ENCODE peak calls at places on chromosomes 7 and 10, in six cellular contexts. One of them, this sample, is unnamed.

GRCh38 chr7:31443457-31443856 is 70.4 kb upstream of the ITPRID1 start:
- DNase-seq in HepG2: peak
- DNase-seq in IMR-90: peak
- DNase-seq in GM12878: peak
- DNase-seq in K562: peak
- DNase-seq in A549: peak
- DNase-seq in this sample: peak

GRCh38 chr10:88195841-88196240 is 332.4 kb downstream of the PTEN start:
- DNase-seq in GM12878: no peak
- DNase-seq in HepG2: no peak
- DNase-seq in IMR-90: no peak
- DNase-seq in K562: no peak
- DNase-seq in A549: no peak
- DNase-seq in this sample: no peak

GRCh38 chr7:30308392-30308791 is 24.0 kb downstream of the ZNRF2 start:
- DNase-seq in A549: no peak
- DNase-seq in HepG2: no peak
- DNase-seq in K562: no peak
- DNase-seq in GM12878: no peak
- DNase-seq in IMR-90: peak
- DNase-seq in this sample: no peak

GRCh38 chr7:70392282-70392681 is 739.7 kb upstream of the GALNT17 start:
- DNase-seq in A549: no peak
- DNase-seq in GM12878: no peak
- DNase-seq in K562: no peak
- DNase-seq in IMR-90: no peak
- DNase-seq in HepG2: no peak
- DNase-seq in this sample: no peak

GRCh38 chr7:45703911-45704682 is 129.9 kb downstream of the ADCY1 start:
- DNase-seq in GM12878: no peak
- DNase-seq in A549: no peak
- DNase-seq in HepG2: no peak
- DNase-seq in K562: no peak
- DNase-seq in IMR-90: no peak
- DNase-seq in this sample: no peak

GRCh38 chr7:73308074-73308664 is 457 bp downstream of the NSUN5 start:
- DNase-seq in IMR-90: no peak
- DNase-seq in K562: no peak
- DNase-seq in A549: no peak
- DNase-seq in HepG2: no peak
- DNase-seq in GM12878: no peak
- DNase-seq in this sample: no peak

GRCh38 chr7:112821345-112821744 is 31.2 kb upstream of the TMEM168 start:
- DNase-seq in K562: no peak
- DNase-seq in GM12878: no peak
- DNase-seq in HepG2: no peak
- DNase-seq in A549: no peak
- DNase-seq in IMR-90: no peak
- DNase-seq in this sample: no peak

GRCh38 chr7:1533569-1534329 is 3.2 kb downstream of the MAFK start:
- DNase-seq in IMR-90: peak
- DNase-seq in GM12878: no peak
- DNase-seq in A549: peak
- DNase-seq in K562: peak
- DNase-seq in HepG2: no peak
- DNase-seq in this sample: no peak

GRCh38 chr7:150463461-150463860 is 13.0 kb downstream of the GIMAP8 start:
- DNase-seq in A549: no peak
- DNase-seq in K562: no peak
- DNase-seq in GM12878: no peak
- DNase-seq in IMR-90: no peak
- DNase-seq in HepG2: no peak
- DNase-seq in this sample: no peak

GRCh38 chr7:123367508-123368122 is 166.8 kb downstream of the IQUB start:
- DNase-seq in IMR-90: no peak
- DNase-seq in A549: peak
- DNase-seq in HepG2: peak
- DNase-seq in GM12878: peak
- DNase-seq in K562: peak
- DNase-seq in this sample: peak

GRCh38 chr7:20846791-20847190 is 60.1 kb upstream of the SP8 start:
- DNase-seq in IMR-90: no peak
- DNase-seq in HepG2: no peak
- DNase-seq in A549: no peak
- DNase-seq in K562: no peak
- DNase-seq in GM12878: no peak
- DNase-seq in this sample: no peak

GRCh38 chr10:43057831-43058340 is 19.0 kb upstream of the RET start:
- DNase-seq in HepG2: no peak
- DNase-seq in A549: no peak
- DNase-seq in GM12878: no peak
- DNase-seq in K562: no peak
- DNase-seq in IMR-90: no peak
- DNase-seq in this sample: no peak

GRCh38 chr7:130008941-130009847 is 42.0 kb downstream of the ZC3HC1 start:
- DNase-seq in GM12878: no peak
- DNase-seq in K562: no peak
- DNase-seq in A549: peak
- DNase-seq in HepG2: peak
- DNase-seq in IMR-90: peak
- DNase-seq in this sample: no peak

GRCh38 chr7:134527979-134528371 is 608 bp downstream of the AKR1B10 start:
- DNase-seq in HepG2: peak
- DNase-seq in A549: no peak
- DNase-seq in GM12878: no peak
- DNase-seq in K562: no peak
- DNase-seq in IMR-90: peak
- DNase-seq in this sample: no peak

GRCh38 chr10:9097206-9097990 is 1042.9 kb downstream of the GATA3 start:
- DNase-seq in GM12878: no peak
- DNase-seq in A549: no peak
- DNase-seq in IMR-90: no peak
- DNase-seq in HepG2: no peak
- DNase-seq in K562: no peak
- DNase-seq in this sample: no peak

GRCh38 chr7:1024331-1024761 is 20.0 kb upstream of the GPR146 start:
- DNase-seq in GM12878: peak
- DNase-seq in IMR-90: no peak
- DNase-seq in K562: no peak
- DNase-seq in A549: no peak
- DNase-seq in HepG2: no peak
- DNase-seq in this sample: no peak

GRCh38 chr10:71798308-71798624 is 24.9 kb upstream of the VSIR start:
- DNase-seq in A549: no peak
- DNase-seq in GM12878: no peak
- DNase-seq in HepG2: no peak
- DNase-seq in IMR-90: no peak
- DNase-seq in K562: no peak
- DNase-seq in this sample: no peak

GRCh38 chr10:124123141-124123540 is 29.7 kb upstream of the CHST15 start:
- DNase-seq in A549: no peak
- DNase-seq in HepG2: no peak
- DNase-seq in K562: no peak
- DNase-seq in GM12878: no peak
- DNase-seq in IMR-90: no peak
- DNase-seq in this sample: no peak

GRCh38 chr10:113644185-113645120 is 19.4 kb downstream of the NRAP start:
- DNase-seq in IMR-90: peak
- DNase-seq in K562: no peak
- DNase-seq in GM12878: no peak
- DNase-seq in HepG2: peak
- DNase-seq in A549: no peak
- DNase-seq in this sample: no peak

GRCh38 chr10:60872451-60872850 is 71.5 kb downstream of the RHOBTB1 start:
- DNase-seq in HepG2: no peak
- DNase-seq in K562: no peak
- DNase-seq in IMR-90: no peak
- DNase-seq in GM12878: no peak
- DNase-seq in A549: no peak
- DNase-seq in this sample: no peak

GRCh38 chr7:77786741-77787140 is 11.5 kb downstream of the TMEM60 start:
- DNase-seq in IMR-90: no peak
- DNase-seq in GM12878: no peak
- DNase-seq in K562: no peak
- DNase-seq in A549: no peak
- DNase-seq in HepG2: no peak
- DNase-seq in this sample: no peak

DNA sequence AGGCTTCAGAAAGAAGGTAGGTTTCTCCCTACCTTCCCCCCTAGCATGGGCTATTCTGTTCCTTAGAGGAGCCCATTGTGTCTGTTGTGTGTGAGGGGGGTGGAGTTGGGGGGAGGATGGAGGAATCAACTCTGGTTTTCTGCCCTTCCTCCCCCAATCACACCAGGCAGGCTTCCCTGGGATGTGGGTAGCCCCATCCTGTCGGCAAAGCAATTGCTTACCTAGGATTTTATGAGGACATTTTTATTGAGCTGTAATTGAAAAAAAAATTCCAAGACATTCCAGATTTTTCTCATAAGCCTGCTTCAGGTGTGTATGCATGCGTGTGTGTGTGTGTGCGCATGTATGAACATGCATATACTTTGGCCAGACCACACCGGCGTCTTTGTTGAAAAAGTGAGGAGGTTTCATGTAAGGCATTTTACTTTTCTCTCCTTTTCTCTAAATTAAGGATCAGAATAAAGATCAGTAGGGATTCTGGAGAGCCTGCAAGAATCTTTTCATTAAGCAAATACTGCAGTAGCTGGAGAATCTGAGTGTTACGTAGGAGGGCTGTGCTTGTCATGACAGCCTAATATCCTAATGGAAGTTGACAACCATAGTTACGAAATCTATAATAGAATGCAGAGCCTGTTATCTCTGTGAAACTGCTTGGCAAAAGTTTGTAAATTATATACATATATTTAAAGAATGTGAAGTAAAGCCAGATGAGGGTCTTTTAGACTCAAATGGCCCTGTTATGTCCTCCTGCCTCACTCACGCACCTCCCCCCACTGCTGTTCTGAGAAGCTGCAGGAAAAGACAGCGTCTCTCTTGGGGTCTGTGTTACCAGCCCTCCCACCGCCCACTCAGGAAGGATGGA is 27.3 kb upstream of the SAMD8 start:
- DNase-seq in IMR-90: peak
- DNase-seq in GM12878: no peak
- DNase-seq in K562: no peak
- DNase-seq in A549: no peak
- DNase-seq in HepG2: no peak
- DNase-seq in this sample: no peak
- TF ChIP-seq BHLHE40 in IMR-90: no peak
- TF ChIP-seq BHLHE40 in GM12878: no peak
- TF ChIP-seq BHLHE40 in K562: no peak
- TF ChIP-seq BHLHE40 in A549: no peak
- TF ChIP-seq BHLHE40 in HepG2: no peak
- TF ChIP-seq BHLHE40 in this sample: no peak

GRCh38 chr7:6384327-6384726 is 63.4 kb downstream of the DAGLB start:
- DNase-seq in K562: no peak
- DNase-seq in A549: no peak
- DNase-seq in GM12878: no peak
- DNase-seq in HepG2: no peak
- DNase-seq in IMR-90: no peak
- DNase-seq in this sample: no peak

GRCh38 chr7:6385909-6386560 is 61.7 kb downstream of the DAGLB start:
- DNase-seq in K562: no peak
- DNase-seq in HepG2: no peak
- DNase-seq in IMR-90: no peak
- DNase-seq in GM12878: no peak
- DNase-seq in A549: no peak
- DNase-seq in this sample: no peak

GRCh38 chr7:6382797-6383196 is 65.0 kb downstream of the DAGLB start:
- DNase-seq in GM12878: no peak
- DNase-seq in A549: no peak
- DNase-seq in HepG2: no peak
- DNase-seq in IMR-90: no peak
- DNase-seq in K562: no peak
- DNase-seq in this sample: no peak

GRCh38 chr7:6386779-6387178 is 61.0 kb downstream of the DAGLB start:
- DNase-seq in GM12878: no peak
- DNase-seq in HepG2: no peak
- DNase-seq in IMR-90: no peak
- DNase-seq in A549: no peak
- DNase-seq in K562: no peak
- DNase-seq in this sample: no peak

GRCh38 chr7:6385110-6385792 is 62.5 kb downstream of the DAGLB start:
- DNase-seq in GM12878: no peak
- DNase-seq in IMR-90: peak
- DNase-seq in A549: peak
- DNase-seq in K562: no peak
- DNase-seq in HepG2: peak
- DNase-seq in this sample: no peak
- TF ChIP-seq BHLHE40 in GM12878: no peak
- TF ChIP-seq BHLHE40 in IMR-90: peak
- TF ChIP-seq BHLHE40 in A549: no peak
- TF ChIP-seq BHLHE40 in K562: no peak
- TF ChIP-seq BHLHE40 in HepG2: no peak
- TF ChIP-seq BHLHE40 in this sample: no peak

DNA sequence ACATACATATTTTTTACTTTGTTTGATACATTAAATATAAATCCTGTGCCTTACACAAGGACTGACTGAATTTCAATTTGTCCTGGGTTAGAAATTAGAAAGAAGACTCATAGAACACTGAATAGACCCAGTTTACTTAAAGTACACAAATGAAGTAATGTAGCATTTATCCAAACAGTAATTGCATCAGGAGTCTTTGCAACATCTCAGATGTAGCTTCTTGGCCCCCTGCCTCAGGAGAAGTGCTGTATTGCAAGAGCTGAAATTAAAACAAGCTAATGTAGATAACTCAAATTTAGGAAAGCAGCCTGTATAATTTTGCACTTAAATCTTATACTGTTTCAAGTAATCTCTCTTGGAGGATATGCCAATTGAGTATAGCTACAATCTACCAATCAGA is 54.3 kb upstream of the KCND2 start:
- DNase-seq in IMR-90: peak
- DNase-seq in HepG2: no peak
- DNase-seq in A549: no peak
- DNase-seq in K562: no peak
- DNase-seq in GM12878: no peak
- DNase-seq in this sample: no peak
- TF ChIP-seq BHLHE40 in IMR-90: no peak
- TF ChIP-seq BHLHE40 in HepG2: no peak
- TF ChIP-seq BHLHE40 in A549: no peak
- TF ChIP-seq BHLHE40 in K562: no peak
- TF ChIP-seq BHLHE40 in GM12878: no peak
- TF ChIP-seq BHLHE40 in this sample: no peak

DNA sequence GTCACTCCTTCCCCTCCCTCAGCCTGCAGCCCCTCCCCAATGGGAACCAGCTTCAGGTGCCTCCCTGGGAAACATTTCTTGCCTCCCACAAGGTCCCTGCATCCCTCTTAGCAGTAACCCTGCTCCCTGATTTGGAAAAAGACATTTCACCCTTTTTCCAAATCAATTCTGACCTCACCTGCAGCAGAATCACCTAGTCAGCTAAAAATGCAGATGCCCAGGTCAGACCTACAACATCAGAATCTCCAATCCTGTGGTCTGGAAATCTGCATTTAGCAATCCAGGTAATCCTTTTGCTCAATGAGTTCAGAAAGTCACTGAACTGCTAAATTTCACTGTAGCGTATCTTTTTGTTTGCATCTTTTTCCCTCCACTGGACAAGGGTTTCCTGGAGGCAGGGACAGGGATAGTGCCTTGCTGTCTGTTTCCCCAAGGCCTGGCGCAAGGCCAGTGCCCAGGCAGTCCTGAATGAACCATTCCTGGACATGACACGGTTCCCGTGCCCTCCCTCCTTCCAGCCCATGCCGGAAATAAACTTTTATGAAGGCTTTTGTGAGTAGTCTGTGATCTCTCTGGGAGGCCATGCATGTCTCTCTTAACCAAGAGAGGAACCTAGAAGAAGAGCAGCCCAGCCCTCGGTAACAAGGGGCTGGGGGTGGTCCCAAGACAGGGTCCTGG is 44.0 kb downstream of the COL13A1 start:
- DNase-seq in A549: no peak
- DNase-seq in IMR-90: peak
- DNase-seq in HepG2: no peak
- DNase-seq in K562: no peak
- DNase-seq in GM12878: no peak
- DNase-seq in this sample: no peak
- TF ChIP-seq BHLHE40 in A549: no peak
- TF ChIP-seq BHLHE40 in IMR-90: no peak
- TF ChIP-seq BHLHE40 in HepG2: no peak
- TF ChIP-seq BHLHE40 in K562: no peak
- TF ChIP-seq BHLHE40 in GM12878: no peak
- TF ChIP-seq BHLHE40 in this sample: no peak